ENCODE peak calls at places on chromosomes 3 and 15, in seven cellular contexts. X is heart left ventricle, I is A549, E is vagina, N is prostate gland, F is tibial nerve, T is ovary. P is an unnamed sample.

GRCh38 chr3:160883373-160883772 is 127.3 kb downstream of the PPM1L start:
- DNase-seq in E (no peak), F (no peak), N (no peak), I (no peak), T (no peak), X (no peak), P (no peak)

GRCh38 chr3:52574056-52574965 is 37.9 kb downstream of the UQCC5 start:
- DNase-seq in T (no peak), I (no peak), F (no peak), E (no peak), N (no peak), X (no peak), P (no peak)

GRCh38 chr15:83545803-83546534 is 98.8 kb downstream of the SH3GL3 start:
- DNase-seq in E (no peak), I (no peak), F (no peak), N (no peak), T (no peak), X (no peak), P (no peak)

GRCh38 chr3:24294150-24294549 is 200.5 kb downstream of the THRB start:
- DNase-seq in X (no peak), I (no peak), E (no peak), F (no peak), T (no peak), N (no peak), P (no peak)

GRCh38 chr3:195266428-195266827 is 4.5 kb downstream of the XXYLT1 start:
- DNase-seq in I (no peak), N (no peak), T (no peak), X (no peak), F (no peak), E (no peak), P (no peak)

GRCh38 chr3:27570421-27571106 is 86.4 kb upstream of the SLC4A7 start:
- DNase-seq in X (no peak), I (no peak), N (no peak), T (no peak), F (no peak), E (no peak), P (peak; percentile 10)

GRCh38 chr3:20552605-20553275 is 366.7 kb upstream of the SGO1 start:
- DNase-seq in I (no peak), T (no peak), N (no peak), F (no peak), X (no peak), E (no peak), P (no peak)

GRCh38 chr3:184338538-184338945 is 1.1 kb downstream of the FAM131A start:
- DNase-seq in I (no peak), E (no peak), X (peak; percentile 92), F (peak; percentile 78), N (peak; percentile 56), T (peak; percentile 95), P (no peak)

GRCh38 chr3:53230041-53230621 is 25.7 kb downstream of the TKT start:
- DNase-seq in I (no peak), F (no peak), X (peak; percentile 8), E (no peak), N (no peak), T (no peak), P (peak; percentile 15)

GRCh38 chr3:140249188-140249587 is 314.2 kb downstream of the CLSTN2 start:
- DNase-seq in F (no peak), N (no peak), T (no peak), E (no peak), X (no peak), I (no peak), P (no peak)

GRCh38 chr3:31043184-31043819 is 148.8 kb upstream of the GADL1 start:
- DNase-seq in T (no peak), E (no peak), X (no peak), F (peak; percentile 20), I (no peak), N (no peak), P (no peak)

GRCh38 chr3:111538111-111538510 is 3.9 kb upstream of the CD96 start:
- DNase-seq in X (no peak), I (no peak), N (no peak), F (no peak), E (no peak), T (no peak), P (no peak)

GRCh38 chr15:71443538-71443937 is 328.3 kb downstream of the THSD4 start:
- DNase-seq in F (peak; percentile 75), E (no peak), X (peak; percentile 40), I (peak; percentile 77), N (peak; percentile 55), T (peak; percentile 49), P (peak; percentile 79)

GRCh38 chr3:17670749-17671148 is 71.7 kb downstream of the TBC1D5 start:
- DNase-seq in X (no peak), N (no peak), I (no peak), E (no peak), T (no peak), F (no peak), P (no peak)

GRCh38 chr3:112640333-112640863 is 545 bp downstream of the CCDC80 start:
- DNase-seq in N (no peak), T (peak; percentile 41), I (peak; percentile 55), F (peak; percentile 47), E (no peak), X (no peak), P (no peak)

GRCh38 chr3:112642912-112643506 is 2.1 kb upstream of the CCDC80 start:
- DNase-seq in N (peak; percentile 75), X (peak; percentile 83), E (no peak), F (peak; percentile 98), T (peak; percentile 85), I (peak; percentile 94), P (peak; percentile 83)

GRCh38 chr3:112639451-112640332 is 1.3 kb downstream of the CCDC80 start:
- DNase-seq in N (no peak), F (no peak), I (no peak), T (peak; percentile 32), X (no peak), E (no peak), P (no peak)

GRCh38 chr3:112643621-112644236 is 2.8 kb upstream of the CCDC80 start:
- DNase-seq in T (no peak), F (no peak), E (no peak), X (no peak), N (no peak), I (no peak), P (no peak)

DNA sequence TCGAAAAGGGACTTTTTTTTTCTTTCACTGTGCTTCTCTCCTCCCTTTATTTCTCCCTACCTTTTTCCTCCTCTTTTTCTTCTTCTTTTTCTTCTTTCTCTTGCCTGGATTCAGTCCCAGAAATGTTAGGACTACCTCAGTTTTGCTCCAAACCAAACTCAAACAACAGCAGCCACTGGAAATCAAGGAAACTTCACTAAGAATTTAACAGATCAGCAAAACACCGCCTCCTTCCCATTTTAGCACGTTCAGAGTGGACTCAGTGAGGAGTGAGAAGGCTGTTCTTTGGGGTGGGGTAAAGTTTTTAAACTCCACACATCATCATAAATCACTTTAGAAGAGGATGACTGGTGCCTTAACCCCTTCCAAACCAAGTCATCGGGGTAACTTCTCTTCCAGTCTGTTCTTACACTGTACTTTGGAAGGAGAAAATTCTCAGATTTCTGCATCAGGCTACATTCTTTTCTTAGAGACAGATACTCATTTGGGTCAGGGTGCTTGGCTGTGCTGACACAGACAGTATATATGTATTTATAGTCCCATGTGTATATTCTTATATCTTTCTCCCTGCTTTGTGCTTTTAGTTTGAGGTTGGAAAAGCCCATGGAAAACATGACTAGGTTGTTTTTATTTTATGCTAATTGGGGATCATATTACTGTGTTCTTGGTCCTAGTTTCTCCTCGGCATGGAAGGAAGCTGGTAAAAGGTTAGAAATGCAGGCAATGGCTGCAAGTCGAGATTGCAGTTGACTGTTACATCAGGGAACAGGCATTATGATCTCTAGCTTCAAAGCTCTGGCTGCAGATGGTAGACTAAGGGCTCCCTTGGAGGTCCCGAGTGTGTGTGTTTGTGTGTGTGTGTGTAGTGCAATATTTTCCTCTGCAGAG is at the start of gene CCDC80:
- DNase-seq in F (no peak), X (no peak), N (no peak), T (no peak), I (peak; percentile 91), E (no peak), P (no peak)
- TF ChIP-seq POLR2A in F (peak; percentile 57), X (no peak), N (peak; percentile 13), T (peak; percentile 63), I (peak; percentile 92), E (peak; percentile 73), P (peak; percentile 60)

GRCh38 chr3:174002543-174002942 is 605.0 kb downstream of the NLGN1 start:
- DNase-seq in X (no peak), E (no peak), F (no peak), I (no peak), N (no peak), T (no peak), P (no peak)
- TF ChIP-seq CTCF in X (no peak), E (no peak), F (no peak), I (no peak), N (no peak), T (no peak), P (no peak)

DNA sequence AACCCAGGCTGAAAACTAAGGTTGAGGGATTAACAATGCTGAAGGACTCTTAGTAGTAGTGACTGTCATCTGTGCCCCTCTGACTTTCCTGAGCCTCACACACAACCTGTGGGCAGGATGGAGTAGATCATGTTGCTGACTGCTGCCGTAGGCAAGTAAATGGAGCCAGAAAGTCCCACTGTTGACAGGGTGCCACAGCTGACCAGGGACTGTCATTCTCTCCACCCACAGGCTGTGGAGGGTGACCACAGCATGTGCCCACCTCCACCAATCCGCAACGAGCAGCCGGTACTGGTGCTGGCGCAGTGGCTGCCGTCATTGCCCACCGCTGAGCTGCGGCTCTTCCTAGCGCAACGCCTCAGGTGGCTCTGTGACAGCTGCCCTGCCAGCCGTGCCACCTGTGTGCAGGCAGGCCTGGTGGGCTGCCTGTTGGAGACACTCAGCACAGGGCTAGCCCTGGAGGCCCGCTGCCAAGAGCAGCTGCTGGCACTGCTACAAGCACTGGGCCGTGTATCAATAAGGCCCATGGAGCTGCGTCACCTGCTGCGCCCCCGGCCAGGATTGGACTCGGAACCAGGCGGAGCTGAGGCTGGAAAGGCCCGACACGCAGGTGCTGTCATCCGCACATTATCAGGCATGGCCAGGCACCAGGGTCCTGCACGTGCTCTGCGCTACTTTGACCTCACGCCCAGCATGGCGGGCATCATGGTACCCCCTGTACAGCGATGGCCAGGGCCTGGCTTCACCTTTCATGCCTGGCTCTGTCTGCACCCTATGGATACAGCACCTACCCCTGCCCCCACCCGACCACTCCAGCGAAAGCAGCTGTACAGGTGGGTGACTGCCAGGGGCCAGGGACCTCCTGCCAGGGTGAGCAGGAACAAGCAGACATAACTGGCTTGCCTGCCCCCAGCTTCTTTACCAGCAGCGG is 15.6 kb downstream of the NBEAL2 start:
- DNase-seq in T (no peak), X (peak; percentile 20), E (no peak), I (no peak), F (no peak), N (no peak), P (no peak)
- TF ChIP-seq POLR2A in T (no peak), X (no peak), E (no peak), I (no peak), F (no peak), N (no peak), P (no peak)

DNA sequence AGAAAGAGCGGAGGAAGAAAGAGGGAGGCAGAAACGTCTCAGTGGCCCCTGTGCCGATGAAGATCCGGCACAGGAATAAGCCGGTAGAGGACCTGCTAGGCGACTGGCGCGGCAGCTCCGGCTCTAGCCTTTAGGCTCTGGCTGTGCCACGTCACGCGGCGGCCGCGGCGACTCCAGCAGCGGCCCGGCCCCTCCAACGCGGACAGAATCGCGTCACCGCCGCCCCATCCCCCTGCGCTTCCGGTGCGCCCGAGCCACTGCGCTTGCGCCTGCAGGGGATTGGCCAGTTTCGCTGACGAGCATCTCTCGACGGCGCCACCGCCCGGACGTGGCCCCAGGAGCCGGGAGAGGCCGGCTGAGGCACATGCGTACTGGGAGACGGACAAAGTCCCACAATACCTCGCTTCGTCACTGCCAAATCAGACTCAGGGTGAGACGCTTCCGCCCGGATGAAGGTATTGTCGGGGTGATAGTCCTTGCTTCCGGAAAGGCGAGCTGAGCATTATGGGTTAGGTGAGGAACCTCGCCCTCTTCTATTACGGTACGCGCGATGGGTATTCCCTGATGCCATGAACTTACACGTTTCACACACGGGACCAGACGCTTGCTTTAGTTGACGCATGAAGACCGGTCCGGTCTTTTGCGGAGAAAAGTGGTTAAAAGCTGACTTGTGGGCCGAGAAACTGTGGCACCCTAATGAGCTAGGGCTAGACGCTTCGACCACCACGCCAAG is at the start of gene ARF4:
- DNase-seq in N (peak; percentile 98), T (peak; percentile 100), F (peak; percentile 98), X (peak; percentile 100), E (peak; percentile 100), I (peak; percentile 99), P (peak; percentile 99)
- TF ChIP-seq CTCF in N (peak; percentile 24), T (no peak), F (peak; percentile 69), X (peak; percentile 36), E (no peak), I (no peak), P (no peak)

P was measured in adrenal gland.